ENCODE peak calls at places on chromosomes 4 and X, in ten cellular contexts. V is A549, W is astrocyte of the spinal cord, S is left lung, C is lower lobe of right lung, Y is BJ, I is mesothelial cell of epicardium, Z is fibroblast of the aortic adventitia, T is stomach, L is choroid plexus epithelial cell. M is an unnamed sample.

GRCh38 chr4:127188847-127189246 is 443.9 kb upstream of the INTU start:
- DNase-seq in V (no peak), W (peak), S (no peak), C (no peak), Y (no peak), I (no peak), Z (no peak), T (no peak), L (peak), M (no peak)

GRCh38 chrX:7266261-7266660 is 118.3 kb upstream of the PUDP start:
- DNase-seq in V (no peak), W (no peak), S (no peak), C (no peak), Y (no peak), I (no peak), Z (no peak), T (no peak), L (no peak), M (no peak)

GRCh38 chr4:44629280-44629866 is 22.1 kb downstream of the YIPF7 start:
- DNase-seq in V (peak), W (peak), S (no peak), C (no peak), Y (no peak), I (peak), Z (peak), T (no peak), L (peak), M (peak)

GRCh38 chr4:153573881-153574807 is 108.0 kb downstream of the TMEM131L start:
- DNase-seq in V (peak), W (peak), S (peak), C (peak), Y (peak), I (no peak), Z (peak), T (peak), L (peak), M (peak)

GRCh38 chr4:39569209-39569608 is 42.0 kb upstream of the UGDH start:
- DNase-seq in V (no peak), W (no peak), S (no peak), C (no peak), Y (no peak), I (no peak), Z (no peak), T (no peak), L (no peak), M (no peak)

GRCh38 chrX:19005909-19006308 is 22.0 kb upstream of the PHKA2 start:
- DNase-seq in V (no peak), W (no peak), S (no peak), C (no peak), Y (no peak), I (no peak), Z (no peak), T (no peak), L (no peak), M (no peak)

GRCh38 chr4:13143704-13144103 is 340.4 kb downstream of the RAB28 start:
- DNase-seq in V (no peak), W (no peak), S (no peak), C (no peak), Y (no peak), I (no peak), Z (no peak), T (no peak), L (no peak), M (no peak)

GRCh38 chr4:40305329-40306193 is 29.6 kb upstream of the CHRNA9 start:
- DNase-seq in V (no peak), W (no peak), S (no peak), C (no peak), Y (no peak), I (no peak), Z (no peak), T (no peak), L (no peak), M (peak)

GRCh38 chrX:154542723-154543424 is 3.8 kb downstream of the G6PD start:
- DNase-seq in V (peak), W (no peak), S (peak), C (peak), Y (no peak), I (no peak), Z (no peak), T (no peak), L (no peak), M (no peak)

GRCh38 chrX:9905721-9906120 is 61.4 kb upstream of the CLDN34 start:
- DNase-seq in V (no peak), W (no peak), S (no peak), C (no peak), Y (no peak), I (no peak), Z (no peak), T (no peak), L (no peak), M (no peak)

GRCh38 chr4:19298998-19299397 is 952.7 kb upstream of the SLIT2 start:
- DNase-seq in V (no peak), W (no peak), S (no peak), C (no peak), Y (peak), I (no peak), Z (no peak), T (no peak), L (no peak), M (no peak)

GRCh38 chr4:62482355-62482754 is 1282.2 kb downstream of the ADGRL3 start:
- DNase-seq in V (no peak), W (no peak), S (no peak), C (no peak), Y (no peak), I (no peak), Z (no peak), T (no peak), L (no peak), M (no peak)

GRCh38 chrX:12955882-12956703 is 18.8 kb upstream of the TMSB4X start:
- DNase-seq in V (no peak), W (peak), S (peak), C (peak), Y (no peak), I (no peak), Z (peak), T (peak), L (peak), M (no peak)

GRCh38 chr4:139913995-139914394 is 240.0 kb downstream of the MAML3 start:
- DNase-seq in V (no peak), W (peak), S (no peak), C (no peak), Y (peak), I (no peak), Z (peak), T (no peak), L (peak), M (no peak)

GRCh38 chr4:54687887-54688841 is 30.4 kb downstream of the KIT start:
- DNase-seq in V (no peak), W (peak), S (no peak), C (no peak), Y (no peak), I (no peak), Z (no peak), T (no peak), L (peak), M (no peak)

GRCh38 chr4:141124224-141124623 is 9.0 kb downstream of the RNF150 start:
- DNase-seq in V (no peak), W (peak), S (no peak), C (no peak), Y (no peak), I (no peak), Z (no peak), T (no peak), L (no peak), M (no peak)

GRCh38 chr4:27048350-27049100 is 187.9 kb downstream of the STIM2 start:
- DNase-seq in V (peak), W (peak), S (no peak), C (no peak), Y (no peak), I (no peak), Z (peak), T (no peak), L (peak), M (peak)

GRCh38 chr4:154314248-154314647 is 177.4 kb downstream of the DCHS2 start:
- DNase-seq in V (no peak), W (peak), S (no peak), C (no peak), Y (peak), I (no peak), Z (peak), T (no peak), L (peak), M (no peak)

GRCh38 chr4:119581480-119581879 is 47.1 kb downstream of the PDE5A start:
- DNase-seq in V (no peak), W (no peak), S (no peak), C (no peak), Y (no peak), I (no peak), Z (no peak), T (no peak), L (no peak), M (no peak)

GRCh38 chr4:15938182-15938581 is 358 bp downstream of the FGFBP1 start:
- DNase-seq in V (peak), W (no peak), S (no peak), C (peak), Y (no peak), I (peak), Z (no peak), T (peak), L (no peak), M (no peak)

GRCh38 chrX:20547649-20548051 is 280.9 kb upstream of the RPS6KA3 start:
- DNase-seq in V (no peak), W (peak), S (no peak), C (no peak), Y (no peak), I (no peak), Z (peak), T (no peak), L (peak), M (no peak)

GRCh38 chr4:68581382-68582338 is 5.5 kb upstream of the UGT2B17 start:
- DNase-seq in V (no peak), W (no peak), S (no peak), C (no peak), Y (no peak), I (no peak), Z (no peak), T (no peak), L (no peak), M (no peak)

GRCh38 chrX:98962996-98963395 is 1447.1 kb downstream of the PCDH19 start:
- DNase-seq in V (no peak), W (no peak), S (no peak), C (no peak), Y (no peak), I (no peak), Z (no peak), T (no peak), L (no peak), M (no peak)

GRCh38 chr4:78951862-78952472 is 12.7 kb upstream of the PAQR3 start:
- DNase-seq in V (peak), W (peak), S (no peak), C (no peak), Y (no peak), I (no peak), Z (peak), T (no peak), L (peak), M (peak)

GRCh38 chrX:37701588-37701987 is 16.0 kb downstream of the XK start:
- DNase-seq in V (no peak), W (no peak), S (no peak), C (no peak), Y (no peak), I (no peak), Z (no peak), T (no peak), L (no peak), M (no peak)

GRCh38 chr4:15754323-15754722 is 23.8 kb upstream of the CD38 start:
- DNase-seq in V (no peak), W (peak), S (no peak), C (no peak), Y (no peak), I (no peak), Z (peak), T (no peak), L (peak), M (no peak)

GRCh38 chr4:42390622-42391355 is 6.5 kb upstream of the SHISA3 start:
- DNase-seq in V (no peak), W (no peak), S (no peak), C (no peak), Y (no peak), I (no peak), Z (no peak), T (no peak), L (no peak), M (no peak)

GRCh38 chr4:121421594-121421993 is 40.8 kb upstream of the QRFPR start:
- DNase-seq in V (no peak), W (no peak), S (no peak), C (no peak), Y (no peak), I (no peak), Z (peak), T (no peak), L (peak), M (no peak)

GRCh38 chrX:31126205-31126604 is 54.4 kb upstream of the FTHL17 start:
- DNase-seq in V (no peak), W (peak), S (no peak), C (no peak), Y (no peak), I (no peak), Z (peak), T (no peak), L (peak), M (no peak)

GRCh38 chrX:2485789-2486345 is 14.9 kb downstream of the DHRSX start:
- DNase-seq in V (no peak), W (no peak), S (peak), C (no peak), Y (no peak), I (no peak), Z (no peak), T (no peak), L (no peak), M (no peak)

GRCh38 chr4:932713-933070 is 432 bp downstream of the TMEM175 start:
- DNase-seq in V (no peak), W (no peak), S (no peak), C (no peak), Y (no peak), I (no peak), Z (no peak), T (no peak), L (no peak), M (no peak)

GRCh38 chr4:147157860-147158701 is 212.4 kb upstream of the TTC29 start:
- DNase-seq in V (peak), W (peak), S (no peak), C (peak), Y (no peak), I (peak), Z (peak), T (peak), L (peak), M (no peak)

GRCh38 chr4:99485212-99485611 is 25.6 kb upstream of the C4orf17 start:
- DNase-seq in V (no peak), W (no peak), S (no peak), C (no peak), Y (no peak), I (no peak), Z (no peak), T (no peak), L (no peak), M (no peak)

GRCh38 chrX:135512508-135513139 is 7.8 kb upstream of the INTS6L start:
- DNase-seq in V (no peak), W (no peak), S (no peak), C (no peak), Y (no peak), I (no peak), Z (no peak), T (no peak), L (no peak), M (no peak)

DNA sequence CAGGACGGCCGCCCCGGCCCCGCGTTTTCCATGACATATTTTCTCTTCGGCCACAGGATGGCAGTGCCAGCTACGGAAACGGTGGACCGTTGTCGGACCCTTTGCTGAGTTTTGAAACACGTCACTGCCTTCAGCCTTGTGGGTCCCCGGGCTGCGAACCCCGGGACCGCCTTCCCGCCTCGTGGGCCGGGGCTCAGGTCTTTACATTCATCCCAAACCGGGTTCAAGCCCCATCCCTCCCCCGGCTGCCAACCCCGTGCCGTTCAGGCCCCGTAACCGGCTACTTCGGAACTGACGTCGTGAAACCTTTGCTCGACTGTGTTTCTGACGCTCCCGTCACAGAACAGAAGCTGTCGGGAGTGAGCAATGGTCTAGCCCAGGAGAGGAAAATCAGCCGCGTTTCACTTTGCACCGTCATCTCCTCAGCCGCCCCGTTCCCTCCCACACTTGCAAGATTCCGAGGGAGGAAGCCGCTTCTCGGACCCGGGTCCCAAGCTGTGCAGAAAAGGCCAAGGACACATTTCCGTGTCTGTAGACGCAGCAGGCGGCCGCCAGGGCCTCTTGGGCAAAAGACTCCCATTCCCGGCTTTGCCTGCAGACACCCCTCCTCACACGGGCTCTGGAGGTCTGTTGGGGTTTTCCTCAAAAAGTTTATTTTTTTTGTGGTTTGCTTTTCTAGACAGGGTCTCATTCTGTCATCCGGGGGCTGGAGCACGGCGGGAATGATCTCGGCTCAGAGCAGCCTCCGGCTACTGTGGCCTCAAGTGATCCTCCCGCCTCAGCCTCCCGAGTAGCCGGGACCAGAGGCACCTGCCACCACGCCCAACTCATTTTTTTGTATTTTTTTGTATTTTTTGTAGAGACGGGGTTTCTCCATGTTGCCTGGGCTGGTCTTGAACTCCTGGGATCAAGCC is 41.4 kb upstream of the PPP2R3B start:
- DNase-seq in V (peak), W (no peak), S (no peak), C (peak), Y (no peak), I (no peak), Z (no peak), T (no peak), L (peak), M (no peak)
- TF ChIP-seq CTCF in V (peak), W (peak), S (no peak), C (no peak), Y (peak), I (peak), Z (no peak), T (no peak), L (peak), M (no peak)

DNA sequence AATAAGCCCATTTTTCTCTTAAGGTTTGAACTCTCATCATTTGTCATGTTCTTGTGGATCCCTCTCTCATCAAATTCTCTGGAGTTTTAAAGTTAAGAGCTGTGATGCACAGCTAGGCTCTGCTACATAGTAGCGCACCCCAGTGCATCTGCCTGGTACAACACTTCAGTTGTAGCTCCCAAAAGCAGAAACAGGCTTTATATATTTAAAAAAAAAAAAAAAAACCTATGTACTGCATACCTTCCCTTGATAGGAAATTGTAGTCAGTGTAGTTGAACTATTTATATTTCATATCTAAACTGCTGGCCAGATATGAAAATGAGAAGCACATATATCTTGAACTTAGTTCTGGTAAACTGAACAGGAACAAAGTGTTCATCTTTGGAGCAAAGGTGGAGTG is 131.4 kb downstream of the KLHL13 start:
- DNase-seq in V (no peak), W (no peak), S (no peak), C (no peak), Y (no peak), I (no peak), Z (no peak), T (peak), L (no peak), M (no peak)
- TF ChIP-seq CTCF in V (no peak), W (no peak), S (no peak), C (no peak), Y (no peak), I (no peak), Z (no peak), T (no peak), L (no peak), M (peak)

DNA sequence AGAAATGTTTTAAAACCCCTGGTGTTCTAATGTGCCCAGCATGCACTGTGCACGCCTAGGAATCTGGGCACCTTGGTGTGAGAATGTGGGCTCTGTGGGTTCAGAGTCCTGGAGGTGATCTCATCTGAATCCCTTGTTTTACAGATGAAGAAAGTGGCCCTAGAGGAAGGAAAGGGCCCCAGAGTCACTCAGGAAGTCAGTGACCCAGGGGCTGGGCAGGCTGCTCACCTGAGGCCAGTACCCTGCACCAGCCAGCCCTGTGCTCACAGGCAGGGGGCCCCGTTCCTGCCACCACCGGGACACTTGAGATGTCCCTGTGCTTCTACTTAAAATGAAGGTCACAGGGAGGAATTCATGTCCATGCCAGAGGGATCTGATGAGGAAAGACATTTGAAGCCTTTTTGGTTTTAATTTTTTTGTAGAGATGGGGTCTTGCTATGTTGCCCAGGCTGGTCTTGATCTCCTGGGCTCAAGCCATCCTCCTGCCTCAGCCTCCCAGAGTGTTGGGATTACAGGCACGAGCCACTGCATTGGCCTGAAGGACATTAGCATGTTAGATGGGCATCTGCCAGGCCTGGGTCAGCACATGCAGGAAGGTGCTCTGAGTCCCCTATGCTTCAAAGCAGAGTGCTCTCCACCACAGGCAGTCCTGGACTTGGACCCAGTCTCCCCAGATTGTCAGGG is 7.4 kb upstream of the S100P start:
- DNase-seq in V (no peak), W (no peak), S (no peak), C (no peak), Y (no peak), I (no peak), Z (no peak), T (no peak), L (no peak), M (no peak)
- TF ChIP-seq CTCF in V (no peak), W (no peak), S (no peak), C (no peak), Y (no peak), I (no peak), Z (no peak), T (no peak), L (no peak), M (no peak)

DNA sequence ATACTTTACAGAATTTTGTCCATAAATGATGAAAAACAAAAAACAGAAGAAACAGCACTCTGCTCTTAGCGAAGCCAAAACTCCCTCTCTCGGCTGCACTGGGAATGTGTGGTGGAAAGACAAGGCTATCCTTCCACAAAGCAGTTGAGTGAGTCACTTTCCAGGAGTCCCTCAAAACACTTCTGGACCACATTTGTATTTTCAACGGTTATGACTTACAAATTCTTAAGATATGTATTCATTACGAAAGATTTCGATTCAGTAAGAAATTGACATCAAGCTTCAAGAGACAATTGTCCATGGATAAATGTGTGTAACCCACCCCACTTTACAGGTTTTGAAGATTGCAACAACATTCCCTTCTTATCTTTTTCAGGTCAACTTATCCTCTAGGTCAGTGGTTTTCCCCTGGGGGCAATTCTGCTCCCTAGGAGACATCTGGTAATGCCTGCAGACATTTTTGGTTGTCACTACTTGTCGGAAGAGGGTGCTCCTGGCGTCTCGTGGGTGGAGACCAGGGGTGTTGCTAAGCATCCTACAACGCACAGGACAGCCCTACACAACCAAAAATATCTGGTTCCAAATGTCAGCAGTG is 66.7 kb upstream of the MTNR1A start:
- DNase-seq in V (no peak), W (peak), S (no peak), C (no peak), Y (peak), I (no peak), Z (peak), T (no peak), L (peak), M (no peak)
- TF ChIP-seq CTCF in V (no peak), W (peak), S (no peak), C (no peak), Y (peak), I (no peak), Z (peak), T (no peak), L (peak), M (no peak)